ENCODE peak calls at places on chromosomes 6 and 20, in four cellular contexts. W is mucosa of descending colon, R is NCI-H2081, P is HL-60. G is an unnamed sample.

GRCh38 chr20:32685541-32686529 is 12.1 kb upstream of the C20orf203 start:
- DNase-seq in W (no peak), R (no peak), P (peak), G (no peak)

GRCh38 chr20:23435675-23436539 is 3.6 kb upstream of the CSTL1 start:
- DNase-seq in W (peak), R (peak), P (no peak), G (peak)

GRCh38 chr6:31739639-31740396 is at the start of gene MSH5:
- DNase-seq in W (peak), R (peak), P (peak), G (peak)

GRCh38 chr6:87722831-87723726 is 21.0 kb upstream of the AKIRIN2 start:
- DNase-seq in W (peak), R (no peak), P (peak), G (peak)

GRCh38 chr6:34056301-34056700 is 89.6 kb downstream of the GRM4 start:
- DNase-seq in W (peak), R (no peak), P (no peak), G (no peak)

GRCh38 chr6:108561742-108562502 is 1.2 kb downstream of the FOXO3 start:
- DNase-seq in W (peak), R (no peak), P (peak), G (no peak)

GRCh38 chr6:19492631-19493030 is 344.5 kb upstream of the ID4 start:
- DNase-seq in W (no peak), R (no peak), P (no peak), G (peak)

GRCh38 chr6:144131248-144131709 is 19.0 kb upstream of the STX11 start:
- DNase-seq in W (no peak), R (no peak), P (no peak), G (no peak)

GRCh38 chr6:30876039-30876730 is 8.1 kb upstream of the DDR1 start:
- DNase-seq in W (no peak), R (no peak), P (no peak), G (no peak)

GRCh38 chr20:60437418-60437817 is 479.2 kb downstream of the CDH26 start:
- DNase-seq in W (no peak), R (no peak), P (no peak), G (no peak)

GRCh38 chr20:49696594-49696993 is 17.1 kb downstream of the B4GALT5 start:
- DNase-seq in W (no peak), R (no peak), P (no peak), G (no peak)

GRCh38 chr6:129186988-129187387 is 304.1 kb downstream of the LAMA2 start:
- DNase-seq in W (no peak), R (no peak), P (no peak), G (no peak)

GRCh38 chr20:50797142-50797541 is 2.3 kb downstream of the BCAS4 start:
- DNase-seq in W (no peak), R (no peak), P (no peak), G (no peak)

GRCh38 chr20:17995967-17996819 is 27.4 kb downstream of the MGME1 start:
- DNase-seq in W (peak), R (peak), P (peak), G (no peak)

GRCh38 chr20:57620999-57621398 is 773 bp upstream of the ZBP1 start:
- DNase-seq in W (no peak), R (no peak), P (peak), G (no peak)

GRCh38 chr6:116239256-116239655 is 14.6 kb downstream of the TSPYL4 start:
- DNase-seq in W (no peak), R (no peak), P (no peak), G (no peak)

GRCh38 chr6:138028893-138029292 is 78.3 kb downstream of the PERP start:
- DNase-seq in W (peak), R (no peak), P (no peak), G (no peak)

G was measured in NCI-H774.